ENCODE peak calls at places on chromosomes 12 and 14, in six cellular contexts. N is psoas muscle, L is transverse colon, T is tibial nerve, J is lower lobe of right lung, F is AG04450. Y is an unnamed sample.

GRCh38 chr12:46360908-46361666 is 11.5 kb downstream of the SLC38A2 start:
- DNase-seq in J (no peak), L (no peak), N (no peak), T (no peak), F (no peak), Y (peak; percentile 12)

GRCh38 chr12:65825573-65826512 is 1.6 kb downstream of the HMGA2 start:
- DNase-seq in N (peak; percentile 30), T (no peak), J (peak; percentile 48), F (no peak), L (peak; percentile 33), Y (peak; percentile 66)

GRCh38 chr14:54640480-54640879 is 73.6 kb downstream of the SAMD4A start:
- DNase-seq in F (no peak), T (no peak), J (no peak), N (no peak), L (no peak), Y (no peak)

GRCh38 chr14:68306934-68307758 is 485.7 kb downstream of the ZFP36L1 start:
- DNase-seq in J (no peak), T (no peak), N (no peak), L (peak; percentile 64), F (no peak), Y (no peak)

GRCh38 chr14:51277753-51278415 is 37.8 kb downstream of the TMX1 start:
- DNase-seq in F (no peak), T (no peak), J (no peak), N (no peak), L (no peak), Y (no peak)

GRCh38 chr14:35196571-35196970 is 74.2 kb downstream of the PRORP start:
- DNase-seq in T (no peak), F (no peak), N (no peak), J (no peak), L (no peak), Y (no peak)

GRCh38 chr14:51828017-51828797 is 32.2 kb upstream of the GNG2 start:
- DNase-seq in L (peak; percentile 34), T (no peak), J (peak; percentile 51), N (peak; percentile 33), F (no peak), Y (no peak)

GRCh38 chr14:69260979-69261605 is 1.1 kb downstream of the GALNT16 start:
- DNase-seq in N (peak; percentile 50), F (no peak), T (no peak), L (peak; percentile 39), J (no peak), Y (no peak)

GRCh38 chr14:104121142-104121541 is 17.2 kb upstream of the KIF26A start:
- DNase-seq in J (no peak), F (no peak), T (no peak), N (no peak), L (no peak), Y (no peak)

GRCh38 chr14:28823245-28823644 is 56.7 kb downstream of the FOXG1 start:
- DNase-seq in J (no peak), F (no peak), N (no peak), L (no peak), T (no peak), Y (no peak)

GRCh38 chr12:117155278-117156060 is 34.8 kb downstream of the FBXO21 start:
- DNase-seq in T (no peak), N (peak; percentile 24), F (no peak), J (peak; percentile 76), L (peak; percentile 52), Y (peak; percentile 41)

GRCh38 chr14:81164167-81164774 is 56.5 kb downstream of the GTF2A1 start:
- DNase-seq in F (peak; percentile 15), J (no peak), N (peak; percentile 13), T (peak; percentile 59), L (peak; percentile 49), Y (peak; percentile 70)

GRCh38 chr14:93163570-93163969 is 21.1 kb downstream of the MOAP1 start:
- DNase-seq in J (no peak), L (no peak), F (no peak), T (no peak), N (no peak), Y (no peak)

GRCh38 chr12:96809522-96809921 is 97.5 kb upstream of the NEDD1 start:
- DNase-seq in N (no peak), L (no peak), F (no peak), T (no peak), J (no peak), Y (no peak)

GRCh38 chr14:105258846-105259245 is 10.5 kb downstream of the BTBD6 start:
- DNase-seq in L (peak; percentile 51), N (no peak), T (no peak), F (no peak), J (no peak), Y (peak; percentile 10)

GRCh38 chr12:13870255-13870654 is 111.1 kb downstream of the GRIN2B start:
- DNase-seq in F (no peak), T (no peak), J (no peak), L (no peak), N (no peak), Y (no peak)

GRCh38 chr12:68786929-68787328 is 21.0 kb upstream of the MDM2 start:
- DNase-seq in T (no peak), J (no peak), F (no peak), L (no peak), N (no peak), Y (no peak)
- TF ChIP-seq CTCF in T (no peak), J (no peak), F (no peak), L (no peak), N (peak; percentile 10), Y (no peak)

GRCh38 chr14:65422093-65422834 is 9.7 kb downstream of the FUT8 start:
- DNase-seq in J (no peak), N (no peak), T (no peak), F (no peak), L (no peak), Y (no peak)
- H3K4me3 ChIP-seq in J (no peak overlapping the region), N (no peak overlapping the region), T (no peak overlapping the region), F (no peak overlapping the region), L (no peak overlapping the region), Y (no peak overlapping the region)

DNA sequence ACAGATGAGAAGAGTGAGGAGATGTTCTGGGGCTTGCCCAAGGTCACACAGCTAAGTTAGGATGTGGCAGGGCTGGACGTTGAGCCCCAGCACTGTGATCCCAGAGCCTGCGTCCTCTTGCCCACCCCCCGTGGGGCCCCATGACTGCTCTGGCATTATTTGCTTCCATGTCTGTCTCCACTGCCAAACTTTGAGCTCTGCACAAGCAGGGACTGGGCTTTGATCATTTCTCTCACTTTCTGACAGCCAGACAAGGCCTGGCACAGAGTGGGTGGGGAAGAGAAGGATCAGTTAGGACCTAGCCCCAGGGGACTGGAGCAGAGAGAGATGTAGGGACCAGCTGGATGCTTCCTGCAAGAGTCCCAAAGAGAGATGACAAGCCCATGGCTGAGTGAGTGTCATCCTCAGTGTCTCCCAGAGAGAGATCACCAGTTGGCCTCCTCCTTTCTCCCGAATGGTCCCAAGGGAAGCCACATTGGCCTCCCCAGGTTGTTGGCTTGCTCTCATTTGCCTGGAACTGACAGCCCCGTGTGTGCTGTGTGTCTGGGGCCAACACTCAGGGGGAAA is 126.7 kb upstream of the PWP1 start:
- DNase-seq in L (no peak), T (no peak), F (no peak), J (no peak), N (no peak), Y (no peak)
- TF ChIP-seq CTCF in L (no peak), T (no peak), F (no peak), J (no peak), N (no peak), Y (no peak)

DNA sequence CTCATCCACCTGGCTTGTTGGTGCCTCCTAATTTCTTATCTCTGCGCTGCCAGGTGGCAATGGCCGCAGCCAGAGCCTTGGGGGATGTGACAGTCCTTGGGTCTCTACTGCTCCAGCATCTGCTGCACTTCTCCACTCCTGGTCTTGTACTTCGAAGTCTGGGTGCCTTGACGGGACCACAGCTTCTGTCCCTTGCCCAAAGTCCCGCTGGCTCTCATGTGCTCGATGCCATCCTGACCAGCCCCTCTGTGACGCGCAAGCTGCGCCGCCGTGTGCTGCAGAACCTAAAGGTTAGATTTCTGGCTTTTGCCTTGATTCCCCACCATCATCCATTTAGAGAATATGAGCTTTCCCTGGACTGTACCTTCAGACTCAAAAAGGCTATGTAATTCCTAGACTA is 3.8 kb downstream of the CIDEB start:
- DNase-seq in F (no peak), N (no peak), T (no peak), L (no peak), J (no peak), Y (no peak)
- H3K4me3 ChIP-seq in F (no peak overlapping the region), N (no peak overlapping the region), T (no peak overlapping the region), L (no peak overlapping the region), J (no peak overlapping the region), Y (no peak overlapping the region)

GRCh38 chr12:17511369-17511768 is 578.6 kb downstream of the RERGL start:
- DNase-seq in T (no peak), J (no peak), F (no peak), N (no peak), L (no peak), Y (no peak)
- TF ChIP-seq CTCF in T (no peak), J (no peak), F (no peak), N (no peak), L (no peak), Y (no peak)

GRCh38 chr14:60658116-60658515 is 8.8 kb upstream of the SIX1 start:
- DNase-seq in J (no peak), T (no peak), L (no peak), N (no peak), F (no peak), Y (no peak)
- H3K4me3 ChIP-seq in J (peak overlapping the region; percentile 66), T (peak overlapping the region; percentile 60), L (peak overlapping the region; percentile 83), N (peak overlapping the region; percentile 91), F (peak overlapping the region; percentile 71), Y (peak overlapping the region; percentile 78)

DNA sequence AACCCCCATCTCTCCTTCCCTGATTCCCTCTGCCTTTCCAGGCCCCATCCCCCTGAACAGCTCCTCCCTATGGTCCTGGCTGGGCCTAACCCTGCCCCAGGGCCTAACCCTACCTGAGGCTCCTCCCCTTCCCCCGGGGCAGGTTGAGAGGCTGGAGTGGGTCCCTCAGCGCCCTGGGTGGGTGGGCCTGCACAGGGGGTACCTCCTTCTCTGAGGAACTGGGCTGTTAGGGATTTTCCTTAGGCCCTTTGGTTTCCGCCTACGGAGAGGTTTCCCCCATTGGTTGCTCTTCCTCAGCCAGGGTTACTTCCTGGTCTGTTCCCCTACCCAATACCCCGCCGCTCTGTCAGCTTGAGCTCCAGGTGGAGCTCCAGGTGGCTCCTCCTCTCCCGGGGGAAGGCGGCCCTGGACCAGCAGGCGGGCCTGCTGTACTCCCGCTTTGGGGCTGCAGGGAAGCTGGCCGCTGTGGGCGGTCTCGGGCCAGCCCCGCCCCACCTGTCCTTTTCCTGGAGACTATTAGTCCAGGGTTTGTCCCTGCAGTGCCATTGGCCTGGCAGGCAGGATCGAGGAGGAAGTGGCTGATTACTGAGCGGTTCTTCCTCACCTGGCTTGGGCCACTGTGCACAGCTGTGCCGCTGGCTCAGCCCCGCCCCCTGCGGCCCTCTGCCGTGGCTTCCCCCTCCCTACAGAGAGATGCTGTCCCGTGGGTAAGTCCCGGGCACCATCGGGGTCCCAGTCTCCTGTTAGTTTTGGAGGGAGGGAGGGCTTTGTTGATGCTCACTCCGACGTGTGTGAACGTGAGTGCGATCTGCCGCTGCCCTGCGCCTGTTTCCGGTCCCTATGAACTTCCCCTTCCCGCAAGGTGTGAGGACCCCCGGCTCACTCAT is 2.5 kb downstream of the C12orf57 start:
- DNase-seq in J (peak; percentile 96), F (no peak), T (no peak), N (peak; percentile 43), L (peak; percentile 95), Y (no peak)
- TF ChIP-seq CTCF in J (no peak), F (no peak), T (no peak), N (no peak), L (no peak), Y (no peak)